ENCODE peak calls at places on chromosomes 12 and 14, in five cellular contexts. D, X, I, G and N are unnamed samples.

GRCh38 chr14:32022938-32023466 is 54.1 kb upstream of the ARHGAP5 start:
- DNase-seq in X (no peak), G (no peak), D (no peak), I (no peak), N (no peak)

GRCh38 chr12:66059670-66060069 is 70.9 kb downstream of the LLPH start:
- DNase-seq in X (no peak), G (no peak), I (no peak), D (no peak), N (no peak)

GRCh38 chr12:15978431-15978950 is 67.4 kb downstream of the DERA start:
- DNase-seq in D (no peak), X (no peak), I (no peak), G (no peak), N (no peak)

GRCh38 chr14:106141242-106142220 is 615.1 kb downstream of the TMEM121 start:
- DNase-seq in I (no peak), D (no peak), G (no peak), X (peak; percentile 32), N (peak; percentile 29)

GRCh38 chr12:55938826-55939501 is 8.0 kb downstream of the DGKA start:
- DNase-seq in I (no peak), X (no peak), D (no peak), G (no peak), N (no peak)

GRCh38 chr12:68900241-68900640 is 32.7 kb downstream of the CPM start:
- DNase-seq in X (no peak), D (no peak), I (no peak), G (no peak), N (no peak)

GRCh38 chr14:47044841-47045240 is 393.3 kb upstream of the RPL10L start:
- DNase-seq in D (no peak), I (no peak), G (no peak), X (no peak), N (no peak)

GRCh38 chr12:76113800-76114757 is 29.6 kb upstream of the NAP1L1 start:
- DNase-seq in X (no peak), D (no peak), I (no peak), G (no peak), N (no peak)

GRCh38 chr14:94164685-94165431 is 9.3 kb upstream of the PPP4R4 start:
- DNase-seq in I (no peak), X (no peak), D (no peak), G (no peak), N (no peak)

GRCh38 chr14:22491683-22492483 is 97.1 kb downstream of the DAD1 start:
- DNase-seq in X (peak; percentile 47), G (no peak), I (no peak), D (no peak), N (no peak)

GRCh38 chr12:57488397-57489156 is 709 bp downstream of the MARS1 start:
- DNase-seq in X (no peak), G (no peak), D (no peak), I (no peak), N (no peak)

GRCh38 chr14:33508663-33509062 is 442.2 kb downstream of the EGLN3 start:
- DNase-seq in I (no peak), X (no peak), D (no peak), G (no peak), N (no peak)